ENCODE peak calls at places on chromosomes 7 and 10, in four cellular contexts. E, J, Y and P are unnamed samples.

GRCh38 chr7:66662646-66663264 is 34.1 kb downstream of the KCTD7 start:
- DNase-seq in Y (no peak), E (no peak), J (no peak), P (no peak)

GRCh38 chr7:149494738-149495368 is 2.8 kb downstream of the ZNF746 start:
- DNase-seq in Y (peak; percentile 67), E (peak; percentile 61), J (no peak), P (no peak)

GRCh38 chr10:79417266-79417665 is 28.2 kb downstream of the ZCCHC24 start:
- DNase-seq in E (no peak), Y (no peak), J (no peak), P (no peak)

GRCh38 chr7:18958627-18959026 is 158.8 kb downstream of the TWIST1 start:
- DNase-seq in Y (peak; percentile 63), E (peak; percentile 85), J (no peak), P (no peak)

GRCh38 chr10:91598211-91598981 is 34.5 kb downstream of the PPP1R3C start:
- DNase-seq in J (no peak), Y (peak; percentile 80), E (peak; percentile 80), P (peak; percentile 51)

GRCh38 chr10:45235823-45236222 is 79.6 kb downstream of the OR13A1 start:
- DNase-seq in J (no peak), Y (no peak), E (peak; percentile 7), P (no peak)

GRCh38 chr10:73225518-73225917 is 21.5 kb downstream of the DNAJC9 start:
- DNase-seq in E (peak; percentile 64), J (no peak), Y (no peak), P (no peak)

GRCh38 chr7:128783143-128783799 is 7.7 kb upstream of the OPN1SW start:
- DNase-seq in Y (peak; percentile 92), E (peak; percentile 89), J (no peak), P (peak; percentile 97)

GRCh38 chr7:54843961-54844360 is 85.0 kb upstream of the SEC61G start:
- DNase-seq in J (no peak), Y (no peak), E (no peak), P (no peak)

GRCh38 chr7:14420768-14421167 is 431.3 kb upstream of the ETV1 start:
- DNase-seq in Y (no peak), J (no peak), E (no peak), P (peak; percentile 31)

GRCh38 chr7:84088669-84089278 is 105.8 kb downstream of the SEMA3A start:
- DNase-seq in E (peak; percentile 58), J (no peak), Y (peak; percentile 53), P (no peak)

DNA sequence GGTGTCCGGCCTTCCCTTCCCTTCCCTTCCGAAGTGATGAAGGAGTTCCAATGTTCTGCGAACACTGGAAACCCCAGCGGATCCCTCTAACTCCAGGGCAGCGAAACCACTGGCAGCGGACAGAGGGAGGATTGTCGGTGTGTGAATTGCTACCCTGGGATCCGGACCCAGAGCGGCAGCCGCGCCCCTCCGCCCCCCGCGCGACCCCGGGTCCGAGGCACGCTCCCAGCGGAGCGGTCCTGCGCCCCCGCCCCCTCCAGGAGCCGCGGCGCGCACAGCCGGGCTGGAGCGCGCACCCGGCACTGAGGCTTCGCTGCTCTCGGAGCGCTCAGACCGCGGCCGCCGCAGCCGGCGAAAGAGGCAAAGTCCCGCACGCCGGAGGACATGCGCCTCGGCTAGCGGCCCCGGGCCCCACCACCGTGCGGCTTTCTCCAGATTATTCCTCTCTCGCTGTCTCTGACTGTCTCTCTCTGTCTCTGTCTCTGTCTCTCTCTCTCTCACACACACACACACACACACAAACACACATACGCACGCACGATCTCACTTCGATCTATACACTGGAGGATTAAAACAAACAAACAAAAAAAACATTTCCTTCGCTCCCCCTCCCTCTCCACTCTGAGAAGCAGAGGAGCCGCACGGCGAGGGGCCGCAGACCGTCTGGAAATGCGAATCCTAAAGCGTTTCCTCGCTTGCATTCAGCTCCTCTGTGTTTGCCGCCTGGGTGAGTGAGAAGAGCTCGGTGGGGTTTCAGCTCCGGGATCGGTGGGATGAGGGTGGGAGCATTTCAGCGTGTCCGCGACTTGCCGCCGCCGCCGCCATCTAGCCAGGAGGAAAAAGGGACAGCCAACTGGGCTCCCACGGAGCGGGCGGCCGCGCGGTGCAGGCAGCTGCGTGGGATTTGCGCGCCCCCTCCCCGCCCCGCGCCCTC is at the start of gene PTPRZ1:
- DNase-seq in Y (peak; percentile 38), E (peak; percentile 2), J (peak; percentile 97), P (peak; percentile 82)
- H3K23ac ChIP-seq in Y (no peak within 1 kb of the TSS), E (no peak within 1 kb of the TSS), J (peak within 1 kb of the TSS; percentile 90), P (no peak within 1 kb of the TSS)

GRCh38 chr10:43260911-43261577 is 5.8 kb downstream of the RASGEF1A start:
- DNase-seq in Y (no peak), E (no peak), J (no peak), P (no peak)
- H3K4ac ChIP-seq in Y (no peak overlapping the region), E (no peak overlapping the region), J (peak overlapping the region; percentile 17), P (no peak overlapping the region)

DNA sequence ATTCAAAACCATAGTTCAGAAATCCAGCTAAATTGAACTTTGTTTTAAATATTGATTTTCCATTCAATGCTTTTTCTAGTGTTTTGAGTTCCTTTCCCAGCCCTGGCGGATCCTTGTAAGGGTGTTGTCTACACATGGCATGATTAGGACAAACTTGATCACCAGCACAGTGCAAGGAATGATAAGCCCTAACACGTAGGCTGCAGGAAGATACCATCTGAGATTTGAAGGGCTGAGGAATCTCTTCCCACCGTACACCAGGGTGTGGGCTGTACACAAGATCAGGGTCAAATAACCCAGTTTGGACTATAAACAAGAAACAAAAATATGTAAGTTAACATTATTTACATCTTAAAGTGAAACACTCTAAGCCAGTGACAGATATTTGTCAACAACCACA is 27.4 kb downstream of the STEAP4 start:
- DNase-seq in E (no peak), J (no peak), Y (no peak), P (no peak)
- H3K23ac ChIP-seq in E (no peak overlapping the region), J (no peak overlapping the region), Y (no peak overlapping the region), P (no peak overlapping the region)

GRCh38 chr10:29722777-29723176 is 88.0 kb upstream of the SVIL start:
- DNase-seq in Y (no peak), J (no peak), E (no peak), P (no peak)
- H3K4ac ChIP-seq in Y (no peak overlapping the region), J (no peak overlapping the region), E (no peak overlapping the region), P (no peak overlapping the region)

GRCh38 chr7:102895602-102896001 is 17.2 kb upstream of the LRRC17 start:
- DNase-seq in Y (no peak), E (no peak), J (no peak), P (no peak)
- H3K23ac ChIP-seq in Y (no peak overlapping the region), E (no peak overlapping the region), J (no peak overlapping the region), P (no peak overlapping the region)

DNA sequence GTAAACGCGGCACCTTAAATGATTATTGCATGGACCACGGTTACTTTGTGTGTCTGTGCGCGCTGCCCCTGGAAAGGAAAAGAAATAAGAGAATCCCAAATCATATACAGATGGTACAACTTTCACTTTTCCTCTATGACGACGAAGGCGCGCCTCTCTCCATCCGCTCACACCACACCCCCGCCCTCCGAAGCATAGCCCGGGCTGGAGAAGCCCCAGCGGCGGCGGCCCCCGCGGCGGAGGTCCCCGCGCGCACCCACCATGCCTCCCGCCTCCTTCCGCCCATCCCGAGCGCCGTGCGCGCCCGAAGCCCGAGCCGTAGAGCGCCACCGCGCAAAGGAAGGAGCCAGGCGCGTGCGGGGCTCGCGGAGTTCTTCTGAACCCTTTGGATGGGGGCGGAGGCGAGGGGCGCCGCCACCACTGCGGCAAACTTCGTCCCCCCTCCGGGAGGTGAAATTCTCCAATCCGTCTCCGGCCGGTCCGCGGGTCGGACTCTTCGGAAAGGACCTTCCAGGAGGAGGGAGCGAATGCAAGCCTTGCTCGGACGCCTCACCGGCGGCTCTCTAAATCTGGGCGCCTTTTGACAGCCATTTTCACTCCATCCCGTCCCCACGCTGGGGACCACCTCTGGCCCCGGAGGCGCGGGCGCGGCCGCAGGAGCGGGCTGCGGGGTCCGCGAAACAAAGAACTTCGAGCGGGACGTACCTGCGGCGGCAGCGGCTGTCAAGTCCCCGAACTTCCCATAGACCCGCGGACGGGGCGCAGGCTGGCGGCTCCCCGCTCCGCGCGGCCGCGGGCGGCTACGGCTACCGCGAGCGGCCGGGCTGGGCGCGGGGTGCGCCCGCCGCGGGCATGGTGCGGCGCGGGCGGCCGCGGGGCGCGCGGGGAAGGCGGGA is 495 bp downstream of the GLI3 start:
- DNase-seq in Y (peak; percentile 76), E (peak; percentile 72), J (no peak), P (peak; percentile 77)
- H3K4ac ChIP-seq in Y (peak overlapping the region; percentile 24), E (peak overlapping the region; percentile 56), J (peak overlapping the region; percentile 71), P (no peak overlapping the region)

GRCh38 chr7:134774076-134774475 is 5.4 kb upstream of the CALD1 start:
- DNase-seq in J (no peak), Y (no peak), E (no peak), P (peak; percentile 32)
- H3K23ac ChIP-seq in J (no peak overlapping the region), Y (no peak overlapping the region), E (no peak overlapping the region), P (peak overlapping the region; percentile 20)

GRCh38 chr7:52537051-52537450 is 498.4 kb upstream of the POM121L12 start:
- DNase-seq in E (no peak), Y (no peak), J (no peak), P (no peak)

GRCh38 chr7:52539414-52539813 is 496.0 kb upstream of the POM121L12 start:
- DNase-seq in Y (no peak), J (no peak), E (no peak), P (no peak)

DNA sequence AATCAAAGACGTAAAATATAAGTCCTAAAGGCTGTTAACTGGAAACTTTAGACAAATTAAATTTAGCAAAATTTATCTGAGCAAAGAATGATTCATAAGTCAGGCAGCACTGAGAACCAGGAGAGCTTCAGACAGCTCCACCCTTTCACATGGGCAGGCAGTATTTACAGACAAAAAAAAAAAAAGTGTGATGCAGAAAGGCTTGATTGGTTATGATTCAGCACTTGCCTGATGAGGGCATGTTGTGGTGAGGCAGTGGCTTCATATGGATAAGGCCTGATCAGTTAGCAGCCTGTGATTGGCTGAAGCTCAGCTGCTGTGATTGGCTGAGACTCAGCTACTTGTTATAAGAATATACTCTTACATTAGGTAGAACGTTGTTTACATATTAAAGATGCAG is 495.4 kb upstream of the POM121L12 start:
- DNase-seq in J (no peak), E (no peak), Y (peak; percentile 57), P (no peak)
- H3K4ac ChIP-seq in J (no peak overlapping the region), E (no peak overlapping the region), Y (no peak overlapping the region), P (no peak overlapping the region)